ENCODE peak calls at places on chromosomes 16 and 17, in four cellular contexts. A, D, M and Z are unnamed samples.

GRCh38 chr17:78316867-78317816 is 42.7 kb downstream of the SOCS3 start:
- DNase-seq in M (no peak), A (no peak), D (no peak), Z (no peak)

GRCh38 chr17:78127888-78128615 is 503 bp downstream of the TMC6 start:
- DNase-seq in M (no peak), D (no peak), A (no peak), Z (no peak)

GRCh38 chr17:77365584-77366186 is 224.9 kb downstream of the SEC14L1 start:
- DNase-seq in A (no peak), D (no peak), M (no peak), Z (no peak)

GRCh38 chr16:15996432-15997109 is 47.2 kb downstream of the ABCC1 start:
- DNase-seq in M (no peak), D (no peak), A (no peak), Z (no peak)

GRCh38 chr16:57984443-57985203 is 13.7 kb upstream of the CNGB1 start:
- DNase-seq in D (no peak), A (peak; percentile 84), M (peak; percentile 94), Z (no peak)

GRCh38 chr16:2774161-2774891 is 2.8 kb downstream of the ELOB start:
- DNase-seq in D (no peak), A (no peak), M (no peak), Z (no peak)

GRCh38 chr17:50986989-50987660 is 121.0 kb upstream of the TOB1 start:
- DNase-seq in A (no peak), D (no peak), M (no peak), Z (no peak)

GRCh38 chr17:251531-251930 is 70.1 kb upstream of the DOC2B start:
- DNase-seq in D (no peak), A (no peak), M (no peak), Z (no peak)

GRCh38 chr17:2084766-2085647 is 30.1 kb downstream of the HIC1 start:
- DNase-seq in M (no peak), A (no peak), D (no peak), Z (no peak)

GRCh38 chr16:85774136-85774535 is 23.2 kb upstream of the C16orf74 start:
- DNase-seq in M (no peak), D (no peak), A (no peak), Z (no peak)

GRCh38 chr16:14465799-14466198 is 164.3 kb downstream of the PARN start:
- DNase-seq in D (no peak), M (no peak), A (no peak), Z (no peak)

GRCh38 chr16:1146409-1146808 is 6.5 kb upstream of the CACNA1H start:
- DNase-seq in D (no peak), A (no peak), M (peak; percentile 34), Z (no peak)

GRCh38 chr16:714558-715447 is at the start of gene METRN:
- DNase-seq in A (peak; percentile 88), M (peak; percentile 96), D (peak; percentile 75), Z (peak; percentile 80)

GRCh38 chr17:37490638-37491614 is 1.2 kb downstream of the DUSP14 start:
- DNase-seq in D (no peak), A (no peak), M (peak; percentile 37), Z (peak; percentile 35)

GRCh38 chr16:56944954-56945839 is 13.3 kb downstream of the HERPUD1 start:
- DNase-seq in A (no peak), D (no peak), M (peak; percentile 51), Z (no peak)

GRCh38 chr17:59107306-59107670 is 608 bp upstream of the TRIM37 start:
- DNase-seq in D (no peak), M (no peak), A (no peak), Z (no peak)

GRCh38 chr17:75238020-75238580 is 23.3 kb downstream of the GGA3 start:
- DNase-seq in A (no peak), D (no peak), M (no peak), Z (no peak)

GRCh38 chr17:41835800-41836549 is at the start of gene NT5C3B:
- DNase-seq in M (peak; percentile 73), A (peak; percentile 43), D (peak; percentile 4), Z (peak; percentile 28)

GRCh38 chr17:350706-351435 is 1.7 kb downstream of the RPH3AL start:
- DNase-seq in A (no peak), D (peak; percentile 67), M (no peak), Z (peak; percentile 85)

GRCh38 chr17:63476857-63477470 is at the start of gene ACE:
- DNase-seq in A (no peak), D (no peak), M (peak; percentile 50), Z (no peak)

GRCh38 chr16:29701214-29701555 is 22.2 kb downstream of the QPRT start:
- DNase-seq in D (no peak), A (no peak), M (no peak), Z (no peak)

GRCh38 chr17:73657473-73658116 is 13.3 kb upstream of the SDK2 start:
- DNase-seq in D (no peak), M (peak; percentile 46), A (no peak), Z (no peak)

GRCh38 chr17:49708515-49709161 is 874 bp upstream of the SLC35B1 start:
- DNase-seq in A (no peak), D (no peak), M (peak; percentile 32), Z (no peak)

GRCh38 chr17:68460715-68461114 is 3.4 kb upstream of the WIPI1 start:
- DNase-seq in D (no peak), M (no peak), A (no peak), Z (no peak)

GRCh38 chr16:2022723-2023097 is 3.1 kb downstream of the NPW start:
- DNase-seq in M (peak; percentile 57), A (no peak), D (no peak), Z (no peak)

GRCh38 chr16:35751191-35751941 is 2292.0 kb downstream of the TP53TG3F start:
- DNase-seq in M (no peak), A (no peak), D (no peak), Z (no peak)

GRCh38 chr17:7745748-7746470 is 28.4 kb downstream of the DNAH2 start:
- DNase-seq in A (no peak), M (no peak), D (no peak), Z (no peak)

GRCh38 chr16:88885693-88886253 is 19.3 kb upstream of the PABPN1L start:
- DNase-seq in D (no peak), M (no peak), A (no peak), Z (no peak)